ENCODE peak calls at places on chromosomes 6 and 20, in four cellular contexts. M, A, F and R are unnamed samples.
A peak's percentile ranks its signal among the peaks of the same experiment; 100 is the strongest.

GRCh38 chr20:35007413-35007812 is 51.7 kb downstream of the MYH7B start:
- DNase-seq in A (no peak), M (no peak), F (no peak), R (no peak)

GRCh38 chr6:113433506-113433991 is 423.6 kb upstream of the MARCKS start:
- DNase-seq in F (no peak), M (no peak), A (peak; percentile 39), R (no peak)

GRCh38 chr20:40073535-40074111 is 615.4 kb downstream of the MAFB start:
- DNase-seq in M (no peak), A (no peak), F (no peak), R (no peak)

GRCh38 chr6:84018453-84019061 is 15.0 kb upstream of the MRAP2 start:
- DNase-seq in A (no peak), M (no peak), F (no peak), R (no peak)

GRCh38 chr6:121335111-121336008 is 1.1 kb upstream of the TBC1D32 start:
- DNase-seq in M (no peak), F (no peak), A (no peak), R (no peak)

GRCh38 chr6:38438097-38438496 is 201.6 kb downstream of the BTBD9 start:
- DNase-seq in M (no peak), A (no peak), F (no peak), R (no peak)

GRCh38 chr20:52372169-52372568 is 180.6 kb upstream of the ZFP64 start:
- DNase-seq in M (no peak), F (no peak), A (no peak), R (no peak)

GRCh38 chr6:37122861-37123260 is 47.1 kb upstream of the PIM1 start:
- DNase-seq in M (no peak), F (no peak), A (no peak), R (no peak)

GRCh38 chr6:149102324-149102723 is 215.2 kb upstream of the TAB2 start:
- DNase-seq in F (no peak), A (no peak), M (no peak), R (no peak)

GRCh38 chr6:44678252-44678935 is 290.9 kb downstream of the CDC5L start:
- DNase-seq in A (no peak), M (no peak), F (no peak), R (no peak)

GRCh38 chr6:42523158-42523814 is 40.5 kb upstream of the UBR2 start:
- DNase-seq in M (no peak), F (no peak), A (no peak), R (no peak)

GRCh38 chr20:43746344-43747137 is 19.7 kb upstream of the GTSF1L start:
- DNase-seq in A (no peak), M (no peak), F (no peak), R (no peak)

GRCh38 chr6:155181498-155181897 is 82.3 kb upstream of the CLDN20 start:
- DNase-seq in M (no peak), A (no peak), F (no peak), R (no peak)

GRCh38 chr20:38338849-38339520 is 7.3 kb upstream of the LBP start:
- DNase-seq in A (no peak), M (no peak), F (no peak), R (no peak)

GRCh38 chr6:91276315-91276714 is 689.4 kb upstream of the MAP3K7 start:
- DNase-seq in M (no peak), A (no peak), F (no peak), R (no peak)

GRCh38 chr6:168326294-168327261 is 7.0 kb upstream of the DACT2 start:
- DNase-seq in A (peak; percentile 32), M (no peak), F (no peak), R (no peak)

GRCh38 chr6:57324538-57324937 is 7.1 kb downstream of the PRIM2 start:
- DNase-seq in F (no peak), M (no peak), A (no peak), R (no peak)

GRCh38 chr6:129661478-129662405 is 48.2 kb downstream of the ARHGAP18 start:
- DNase-seq in M (peak; percentile 42), F (no peak), A (no peak), R (no peak)

GRCh38 chr6:147802400-147802799 is 293.9 kb downstream of the SAMD5 start:
- DNase-seq in M (no peak), A (no peak), F (no peak), R (no peak)

GRCh38 chr20:16279320-16279719 is 293.9 kb downstream of the KIF16B start:
- DNase-seq in F (no peak), A (no peak), M (no peak), R (no peak)

GRCh38 chr6:2902470-2902762 is 693 bp downstream of the SERPINB9 start:
- DNase-seq in F (no peak), M (no peak), A (no peak), R (no peak)

GRCh38 chr6:97405818-97406409 is 122.9 kb upstream of the MMS22L start:
- DNase-seq in A (no peak), M (no peak), F (no peak), R (no peak)